ENCODE peak calls at places on chromosomes 2 and 18, in ten cellular contexts. Y is amygdala; T is sciatic nerve; X is NCI-H2081; E is frontal cortex; V is omental fat pad; L is activated CD4-positive, alpha-beta T cell treated with anti-CD3 and anti-CD28 coated beads for 1 hour; F is GM23338; Z is hepatic stellate cell; P is naive thymus-derived CD4-positive, alpha-beta T cell. B is an unnamed sample.

GRCh38 chr2:238103465-238104070 is 3.4 kb downstream of the ESPNL start:
- DNase-seq in L (no peak), F (no peak), T (peak; percentile 50), V (no peak), E (no peak), Y (no peak), X (no peak), P (no peak), Z (no peak), B (peak; percentile 5)

GRCh38 chr2:95377216-95377530 is 25.3 kb upstream of the FAHD2A start:
- DNase-seq in X (no peak), Z (no peak), L (no peak), E (no peak), F (no peak), Y (no peak), V (no peak), P (no peak), T (no peak), B (no peak)

GRCh38 chr2:15177103-15177502 is 384.0 kb downstream of the NBAS start:
- DNase-seq in T (no peak), V (no peak), L (peak; percentile 53), P (no peak), X (no peak), Z (no peak), E (no peak), Y (no peak), F (no peak), B (peak; percentile 18)

GRCh38 chr2:145702305-145702704 is 1182.4 kb upstream of the ZEB2 start:
- DNase-seq in L (no peak), P (no peak), X (no peak), V (no peak), F (no peak), Z (no peak), T (no peak), Y (no peak), E (no peak), B (no peak)

GRCh38 chr2:132754867-132755472 is 85.0 kb upstream of the LYPD1 start:
- DNase-seq in X (no peak), L (no peak), Y (no peak), V (no peak), P (no peak), T (no peak), Z (no peak), F (no peak), E (no peak), B (no peak)

GRCh38 chr2:213064099-213064498 is 87.3 kb downstream of the IKZF2 start:
- DNase-seq in Z (no peak), T (no peak), E (no peak), X (no peak), V (no peak), Y (no peak), F (no peak), L (no peak), P (no peak), B (no peak)

GRCh38 chr2:150136407-150136806 is 351.1 kb downstream of the RND3 start:
- DNase-seq in T (no peak), E (no peak), Z (no peak), P (no peak), F (no peak), Y (no peak), V (no peak), X (no peak), L (no peak), B (no peak)

GRCh38 chr18:21053127-21053526 is 58.5 kb downstream of the ROCK1 start:
- DNase-seq in P (no peak), T (no peak), X (no peak), Z (peak; percentile 70), E (peak; percentile 30), V (no peak), L (no peak), F (no peak), Y (no peak), B (no peak)

GRCh38 chr2:106207246-106207645 is 13.1 kb upstream of the UXS1 start:
- DNase-seq in E (no peak), X (no peak), F (no peak), T (no peak), Y (no peak), Z (no peak), P (no peak), L (no peak), V (no peak), B (no peak)

GRCh38 chr18:26190506-26190905 is 35.7 kb upstream of the TAF4B start:
- DNase-seq in P (no peak), Y (no peak), E (no peak), L (peak; percentile 20), F (no peak), X (no peak), Z (no peak), V (no peak), T (no peak), B (no peak)

GRCh38 chr2:25228848-25229674 is 60.7 kb upstream of the POMC start:
- DNase-seq in T (peak; percentile 85), F (peak; percentile 94), L (no peak), Y (no peak), V (no peak), P (no peak), X (peak; percentile 74), Z (peak; percentile 93), E (peak; percentile 78), B (no peak)

GRCh38 chr2:186523781-186524180 is 37.7 kb downstream of the ZC3H15 start:
- DNase-seq in L (no peak), E (no peak), Y (no peak), P (no peak), F (no peak), V (no peak), Z (no peak), X (no peak), T (no peak), B (no peak)

GRCh38 chr2:171712051-171712450 is 24.8 kb downstream of the DYNC1I2 start:
- DNase-seq in P (no peak), Y (no peak), T (no peak), V (no peak), Z (peak; percentile 41), L (no peak), X (no peak), F (no peak), E (no peak), B (no peak)

GRCh38 chr2:239322414-239323086 is 78.3 kb downstream of the HDAC4 start:
- DNase-seq in T (peak; percentile 55), F (no peak), E (no peak), L (no peak), X (no peak), Y (no peak), Z (no peak), P (no peak), V (no peak), B (peak; percentile 33)

GRCh38 chr2:29724282-29724681 is 197.1 kb downstream of the ALK start:
- DNase-seq in E (no peak), P (no peak), T (no peak), Y (no peak), Z (no peak), V (no peak), L (no peak), X (no peak), F (no peak), B (no peak)

GRCh38 chr2:66497706-66498596 is 63.0 kb downstream of the MEIS1 start:
- DNase-seq in E (no peak), V (no peak), Z (no peak), Y (no peak), F (no peak), X (no peak), L (no peak), T (no peak), P (no peak), B (no peak)

GRCh38 chr2:100244881-100245605 is 77.3 kb downstream of the LONRF2 start:
- DNase-seq in Y (no peak), F (no peak), E (no peak), V (no peak), L (no peak), T (no peak), Z (no peak), P (no peak), X (no peak), B (no peak)

GRCh38 chr2:96800762-96801463 is 15.2 kb upstream of the CNNM3 start:
- DNase-seq in L (peak; percentile 57), X (peak; percentile 40), V (peak; percentile 54), T (peak; percentile 83), P (peak; percentile 58), E (peak; percentile 82), F (peak; percentile 81), Y (no peak), Z (peak; percentile 78), B (peak; percentile 61)

GRCh38 chr2:207296265-207296948 is 130.7 kb upstream of the KLF7 start:
- DNase-seq in T (no peak), E (no peak), X (no peak), L (no peak), Y (no peak), V (no peak), F (peak; percentile 17), Z (no peak), P (no peak), B (no peak)

GRCh38 chr2:211203986-211204385 is 647.6 kb downstream of the CPS1 start:
- DNase-seq in X (no peak), P (no peak), F (no peak), Y (no peak), L (no peak), V (no peak), Z (no peak), E (no peak), T (no peak), B (no peak)

GRCh38 chr2:132448771-132449170 is 32.2 kb downstream of the GPR39 start:
- DNase-seq in P (no peak), L (no peak), X (no peak), E (no peak), Y (no peak), Z (peak; percentile 29), T (no peak), V (no peak), F (peak; percentile 65), B (no peak)

GRCh38 chr2:17223171-17223570 is 295.1 kb downstream of the RAD51AP2 start:
- DNase-seq in P (no peak), E (no peak), X (no peak), Y (no peak), V (no peak), Z (no peak), F (no peak), L (no peak), T (no peak), B (no peak)

GRCh38 chr18:37980556-37980955 is 415.0 kb upstream of the CELF4 start:
- DNase-seq in X (no peak), Z (no peak), L (no peak), F (no peak), V (no peak), P (no peak), Y (no peak), T (no peak), E (no peak), B (no peak)

GRCh38 chr2:158202151-158202778 is 100.6 kb downstream of the UPP2 start:
- DNase-seq in F (no peak), T (no peak), L (no peak), E (no peak), Y (no peak), P (no peak), Z (no peak), X (peak; percentile 43), V (no peak), B (no peak)

B was measured in natural killer cell.